ENCODE peak calls at places on chromosomes 11 and 22, in four cellular contexts. B, G, I and M are unnamed samples.

GRCh38 chr11:84144531-84144930 is 858.4 kb upstream of the CCDC90B start:
- DNase-seq in B (no peak), G (no peak), I (no peak), M (no peak)

GRCh38 chr11:96324912-96325311 is 18.1 kb downstream of the MAML2 start:
- DNase-seq in B (no peak), G (no peak), I (no peak), M (no peak)

GRCh38 chr11:14308114-14308896 is 50.7 kb downstream of the RRAS2 start:
- DNase-seq in B (no peak), G (no peak), I (no peak), M (peak; percentile 52)

GRCh38 chr11:6604081-6604626 is 580 bp downstream of the ILK start:
- DNase-seq in B (no peak), G (no peak), I (peak; percentile 32), M (peak; percentile 56)

GRCh38 chr22:21082248-21082647 is 36.5 kb downstream of the LRRC74B start:
- DNase-seq in B (no peak), G (no peak), I (no peak), M (no peak)

GRCh38 chr11:8234425-8234821 is 29.3 kb downstream of the LMO1 start:
- DNase-seq in B (no peak), G (no peak), I (no peak), M (no peak)

GRCh38 chr11:121372028-121372427 is 79.5 kb downstream of the SC5D start:
- DNase-seq in B (no peak), G (no peak), I (no peak), M (no peak)

GRCh38 chr11:3093281-3094191 is 36.3 kb upstream of the CARS1 start:
- DNase-seq in B (no peak), G (no peak), I (no peak), M (peak; percentile 6)

GRCh38 chr22:42645341-42645937 is 3.8 kb downstream of the CYB5R3 start:
- DNase-seq in B (no peak), G (no peak), I (no peak), M (no peak)

GRCh38 chr11:128940603-128941002 is 2.1 kb downstream of the TP53AIP1 start:
- DNase-seq in B (no peak), G (no peak), I (no peak), M (no peak)

GRCh38 chr11:134071306-134071705 is 2.4 kb downstream of the JAM3 start:
- DNase-seq in B (no peak), G (no peak), I (no peak), M (no peak)

GRCh38 chr11:101063706-101064105 is 65.9 kb downstream of the PGR start:
- DNase-seq in B (no peak), G (no peak), I (no peak), M (no peak)

GRCh38 chr22:46967445-46968358 is 205.3 kb downstream of the TBC1D22A start:
- DNase-seq in B (no peak), G (no peak), I (no peak), M (no peak)

GRCh38 chr11:129636926-129637325 is 178.7 kb upstream of the TMEM45B start:
- DNase-seq in B (no peak), G (no peak), I (no peak), M (no peak)

GRCh38 chr22:22741843-22742242 is 97.4 kb downstream of the GGTLC2 start:
- DNase-seq in B (no peak), G (no peak), I (no peak), M (no peak)

GRCh38 chr22:38018938-38019827 is 34.8 kb upstream of the SOX10 start:
- DNase-seq in B (no peak), G (no peak), I (no peak), M (no peak)

GRCh38 chr11:73323464-73323863 is 15.4 kb downstream of the ARHGEF17 start:
- DNase-seq in B (no peak), G (no peak), I (no peak), M (peak; percentile 26)

GRCh38 chr11:59106363-59107336 is at the start of gene FAM111B:
- DNase-seq in B (no peak), G (peak; percentile 59), I (no peak), M (no peak)

GRCh38 chr22:26174280-26174679 is 5.0 kb downstream of the SEZ6L start:
- DNase-seq in B (no peak), G (no peak), I (no peak), M (peak; percentile 44)

GRCh38 chr11:118448294-118448693 is 12.0 kb downstream of the KMT2A start:
- DNase-seq in B (no peak), G (no peak), I (no peak), M (no peak)

GRCh38 chr11:2870955-2871720 is 14.4 kb downstream of the CDKN1C start:
- DNase-seq in B (no peak), G (no peak), I (no peak), M (no peak)

GRCh38 chr11:115693002-115693401 is 188.8 kb upstream of the CADM1 start:
- DNase-seq in B (no peak), G (no peak), I (no peak), M (no peak)

GRCh38 chr11:947744-948143 is 22.1 kb downstream of the AP2A2 start:
- DNase-seq in B (no peak), G (no peak), I (no peak), M (no peak)

GRCh38 chr11:66131937-66132632 is 62.0 kb downstream of the PACS1 start:
- DNase-seq in B (no peak), G (no peak), I (no peak), M (no peak)

GRCh38 chr11:47923667-47924066 is 56.7 kb upstream of the PTPRJ start:
- DNase-seq in B (no peak), G (no peak), I (no peak), M (no peak)

GRCh38 chr11:35237860-35238715 is 99.1 kb downstream of the CD44 start:
- DNase-seq in B (no peak), G (peak; percentile 69), I (no peak), M (peak; percentile 56)

GRCh38 chr11:8694137-8694536 is 11.5 kb downstream of the RPL27A start:
- DNase-seq in B (no peak), G (no peak), I (no peak), M (no peak)